ENCODE peak calls at places on chromosomes 6 and 20, in five cellular contexts. V, G, W, D and N are unnamed samples.
A peak's percentile ranks its signal among the peaks of the same experiment; 100 is the strongest.

GRCh38 chr6:168029459-168030217 is 32.2 kb downstream of the KIF25 start:
- DNase-seq in V (no peak), G (peak; percentile 12), W (peak; percentile 29), D (peak; percentile 25), N (no peak)

GRCh38 chr20:3667434-3668037 is 4.3 kb upstream of the GFRA4 start:
- DNase-seq in V (no peak), G (no peak), W (no peak), D (no peak), N (no peak)

GRCh38 chr6:167426074-167426473 is 101.2 kb downstream of the TTLL2 start:
- DNase-seq in V (no peak), G (no peak), W (no peak), D (no peak), N (no peak)

GRCh38 chr6:100171533-100172321 is 177.7 kb upstream of the MCHR2 start:
- DNase-seq in V (peak; percentile 52), G (no peak), W (no peak), D (no peak), N (no peak)

GRCh38 chr6:35177586-35177985 is 36.2 kb upstream of the SCUBE3 start:
- DNase-seq in V (peak; percentile 43), G (no peak), W (no peak), D (no peak), N (no peak)

GRCh38 chr20:35992713-35993335 is 24.4 kb downstream of the CNBD2 start:
- DNase-seq in V (peak; percentile 72), G (peak; percentile 56), W (peak; percentile 35), D (no peak), N (peak; percentile 40)

GRCh38 chr6:149452062-149452939 is 32.5 kb downstream of the ZC3H12D start:
- DNase-seq in V (no peak), G (peak; percentile 66), W (no peak), D (peak; percentile 55), N (no peak)

GRCh38 chr6:165793287-165793825 is 130.3 kb upstream of the PDE10A start:
- DNase-seq in V (no peak), G (no peak), W (no peak), D (no peak), N (no peak)

GRCh38 chr6:1328129-1328528 is 16.2 kb downstream of the FOXQ1 start:
- DNase-seq in V (no peak), G (no peak), W (no peak), D (no peak), N (no peak)

GRCh38 chr6:124670801-124671200 is 291.4 kb upstream of the RNF217 start:
- DNase-seq in V (no peak), G (no peak), W (no peak), D (no peak), N (no peak)

GRCh38 chr6:131199568-131200272 is 64.5 kb downstream of the AKAP7 start:
- DNase-seq in V (peak; percentile 72), G (peak; percentile 51), W (peak; percentile 25), D (no peak), N (no peak)
- H3K27ac ChIP-seq in V (no peak overlapping the region), G (no peak overlapping the region), W (no peak overlapping the region), D (no peak overlapping the region), N (no peak overlapping the region)

DNA sequence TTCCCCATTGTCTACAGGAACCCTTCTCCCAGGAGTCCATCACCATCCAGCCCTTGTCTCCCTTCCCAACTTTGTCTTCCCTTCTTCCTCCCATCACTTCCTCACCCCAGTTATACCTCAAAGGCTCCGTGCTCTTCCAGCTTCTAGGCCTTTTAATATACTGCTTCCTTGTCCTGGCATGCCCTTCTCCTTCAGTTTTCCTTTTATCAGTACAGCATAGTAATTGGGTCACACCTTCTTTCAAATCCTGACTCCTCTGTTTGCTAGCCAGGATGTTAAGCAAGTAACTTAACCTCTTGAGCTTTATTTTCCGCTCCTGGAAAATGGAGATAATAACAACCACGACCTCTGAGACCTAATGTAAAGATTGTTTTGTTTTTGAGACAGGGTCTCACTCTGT is 54.9 kb upstream of the PNRC1 start:
- DNase-seq in V (no peak), G (no peak), W (no peak), D (no peak), N (no peak)
- H3K27me3 ChIP-seq in V (no peaks in the 10 kb centered on the region), G (no peaks in the 10 kb centered on the region), W (no peaks in the 10 kb centered on the region), D (no peaks in the 10 kb centered on the region), N (no peaks in the 10 kb centered on the region)

DNA sequence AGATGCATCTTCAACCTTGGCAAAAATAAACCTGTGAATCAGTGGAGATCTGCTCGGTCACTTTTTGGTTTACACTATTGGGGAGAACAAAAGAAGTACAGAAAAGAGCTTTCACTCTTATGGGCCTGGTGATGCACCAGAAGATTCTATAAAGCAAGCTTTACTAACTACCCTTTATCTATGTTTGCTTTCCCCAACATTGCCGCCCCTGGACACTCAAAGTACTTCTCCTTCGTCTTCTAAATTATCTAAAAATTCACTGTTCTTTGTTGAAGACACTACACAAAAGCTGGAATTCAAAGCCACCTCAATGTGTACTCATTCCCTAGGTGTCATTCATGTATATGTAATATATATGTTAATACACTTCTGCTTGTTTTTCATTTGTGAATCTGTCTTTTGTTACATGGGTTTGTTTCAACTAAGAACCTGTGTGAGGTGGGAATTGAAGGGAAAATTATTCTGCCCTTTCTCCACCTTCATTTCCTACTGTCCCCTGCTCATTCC is 97.9 kb upstream of the BTN3A2 start:
- DNase-seq in V (no peak), G (no peak), W (no peak), D (no peak), N (no peak)
- H3K27ac ChIP-seq in V (no peak overlapping the region), G (no peak overlapping the region), W (no peak overlapping the region), D (no peak overlapping the region), N (no peak overlapping the region)

GRCh38 chr20:61512475-61512874 is 260.4 kb downstream of the CDH4 start:
- DNase-seq in V (no peak), G (no peak), W (no peak), D (no peak), N (no peak)

GRCh38 chr20:61514805-61515505 is 262.9 kb downstream of the CDH4 start:
- DNase-seq in V (no peak), G (no peak), W (no peak), D (no peak), N (no peak)

GRCh38 chr20:61514018-61514755 is 262.1 kb downstream of the CDH4 start:
- DNase-seq in V (no peak), G (no peak), W (no peak), D (no peak), N (no peak)

GRCh38 chr20:61510778-61511330 is 258.8 kb downstream of the CDH4 start:
- DNase-seq in V (no peak), G (no peak), W (no peak), D (no peak), N (no peak)

DNA sequence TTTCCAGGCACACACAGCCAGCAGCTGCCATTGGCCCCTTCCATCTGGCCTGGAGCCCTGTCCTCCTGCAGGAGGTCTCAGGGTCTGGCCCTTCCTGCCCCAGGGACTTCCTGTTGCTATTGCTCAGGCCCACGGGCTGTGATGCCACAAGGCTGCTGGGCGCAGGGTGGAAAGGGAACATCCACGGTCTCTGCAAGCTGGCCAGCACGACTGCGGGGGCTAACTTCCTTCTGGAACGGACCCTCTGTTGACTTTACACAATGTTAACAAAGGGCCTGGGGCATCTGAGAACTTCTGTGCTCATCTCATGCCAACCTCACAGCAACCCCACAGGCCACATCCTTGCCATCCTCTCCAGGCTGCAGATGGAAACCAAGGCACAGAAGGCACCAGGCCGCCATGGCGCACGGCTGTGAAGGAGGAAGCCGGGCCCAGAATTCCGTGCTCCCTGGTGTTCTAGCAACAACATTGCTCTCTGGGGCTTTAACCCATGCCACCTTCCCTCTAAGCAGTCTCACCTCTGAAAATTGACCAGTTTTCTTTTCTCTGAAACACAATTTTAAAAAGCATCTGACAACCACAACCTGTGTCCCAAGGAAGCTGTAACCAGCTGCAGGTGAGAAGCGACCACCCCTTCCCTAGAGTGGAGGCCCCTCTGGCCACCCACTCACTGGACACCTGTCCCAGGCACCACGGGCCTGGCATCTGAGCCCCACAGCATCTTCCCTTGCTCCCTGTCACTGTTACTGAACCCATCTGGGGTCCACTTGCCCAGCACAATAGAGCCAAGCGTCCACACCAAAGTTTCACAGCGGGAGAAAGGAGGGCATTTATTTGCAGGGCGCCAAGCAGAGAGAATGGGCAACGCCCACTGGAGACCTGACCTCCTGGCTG is 261.3 kb downstream of the CDH4 start:
- DNase-seq in V (no peak), G (no peak), W (no peak), D (no peak), N (no peak)
- H3K27me3 ChIP-seq in V (no peaks in the 10 kb centered on the region), G (no peaks in the 10 kb centered on the region), W (peaks cover 3% of the 10 kb centered on the region), D (no peaks in the 10 kb centered on the region), N (no peaks in the 10 kb centered on the region)

DNA sequence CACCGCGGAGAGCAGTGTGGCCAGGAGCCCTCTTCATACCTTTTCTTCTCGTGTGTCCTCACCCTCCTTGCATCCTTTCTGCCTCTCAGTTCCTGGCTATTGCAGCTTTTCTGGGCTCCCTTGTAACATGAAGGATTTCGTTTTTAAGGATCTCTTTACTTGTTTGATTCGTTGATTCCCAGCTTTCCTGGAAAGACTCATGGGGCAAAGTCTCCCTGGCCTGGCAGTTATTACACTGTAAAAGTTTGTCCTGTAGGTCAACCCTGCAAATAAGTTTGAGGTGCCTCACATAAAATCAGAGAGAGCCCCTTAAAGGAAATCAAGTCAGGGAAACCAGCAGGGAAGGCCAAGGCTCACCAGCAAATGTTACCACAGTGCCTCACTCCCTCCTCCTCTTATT is 70.1 kb downstream of the ISM1 start:
- DNase-seq in V (no peak), G (peak; percentile 40), W (no peak), D (no peak), N (no peak)
- H3K27ac ChIP-seq in V (no peak overlapping the region), G (no peak overlapping the region), W (no peak overlapping the region), D (no peak overlapping the region), N (no peak overlapping the region)

GRCh38 chr6:37456126-37456525 is 23.1 kb downstream of the CMTR1 start:
- DNase-seq in V (peak; percentile 38), G (no peak), W (no peak), D (no peak), N (no peak)

GRCh38 chr6:37451411-37452273 is 18.6 kb downstream of the CMTR1 start:
- DNase-seq in V (peak; percentile 32), G (no peak), W (no peak), D (no peak), N (no peak)

GRCh38 chr6:37452522-37452921 is 19.5 kb downstream of the CMTR1 start:
- DNase-seq in V (no peak), G (no peak), W (no peak), D (no peak), N (no peak)

GRCh38 chr6:37456816-37457560 is 24.0 kb downstream of the CMTR1 start:
- DNase-seq in V (peak; percentile 87), G (no peak), W (no peak), D (peak; percentile 73), N (no peak)

DNA sequence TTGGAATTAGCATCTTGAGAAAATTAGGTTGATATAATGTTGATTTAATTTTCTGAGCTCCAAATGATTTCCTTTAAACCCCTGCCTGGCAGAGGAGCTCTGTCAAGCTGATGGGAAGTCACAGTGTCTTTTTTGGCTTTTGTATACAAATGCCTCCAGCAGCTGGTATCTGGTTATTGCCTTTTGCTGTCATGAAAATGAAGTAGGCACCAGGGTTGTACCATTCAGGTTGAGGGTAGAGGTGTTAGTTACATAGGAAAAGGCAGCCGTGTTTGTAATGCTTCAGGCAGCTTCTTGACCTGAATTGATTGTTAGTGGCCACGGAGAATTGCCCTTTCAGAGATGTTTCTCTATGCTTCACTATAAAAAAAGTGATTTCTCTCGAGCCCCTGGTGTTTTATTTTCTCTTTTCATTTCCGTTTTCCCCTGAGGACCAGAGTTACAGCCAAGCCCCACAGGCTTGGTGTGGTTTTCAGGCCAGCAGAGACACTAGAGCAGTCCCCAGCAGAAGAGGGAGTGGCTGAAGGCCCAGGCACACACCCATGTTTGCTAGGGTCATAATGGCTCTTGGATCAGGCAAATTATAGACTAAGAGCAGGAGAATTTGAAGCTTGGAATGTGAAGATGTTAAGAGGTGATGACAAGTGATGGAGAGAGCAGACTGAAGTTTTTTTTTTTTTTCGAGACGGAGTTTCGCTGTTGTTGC is 21.6 kb downstream of the CMTR1 start:
- DNase-seq in V (no peak), G (peak; percentile 38), W (no peak), D (no peak), N (no peak)
- H3K27me3 ChIP-seq in V (no peaks in the 10 kb centered on the region), G (no peaks in the 10 kb centered on the region), W (no peaks in the 10 kb centered on the region), D (no peaks in the 10 kb centered on the region), N (no peaks in the 10 kb centered on the region)

GRCh38 chr6:81819767-81820166 is 67.3 kb upstream of the TENT5A start:
- DNase-seq in V (no peak), G (no peak), W (no peak), D (no peak), N (no peak)
- H3K27ac ChIP-seq in V (no peak overlapping the region), G (no peak overlapping the region), W (no peak overlapping the region), D (no peak overlapping the region), N (no peak overlapping the region)